ENCODE peak calls at places on chromosome 19, in seven cellular contexts. N is AG09319, G is dorsolateral prefrontal cortex, Y is GM12865, V is SK-N-SH, Z is cardiac muscle cell, Q is osteocyte. D is an unnamed sample.

GRCh38 chr19:54108496-54108895 is 5.8 kb downstream of the NDUFA3 start:
- DNase-seq in N (no peak), G (no peak), Y (peak), V (no peak), Z (no peak), Q (no peak), D (no peak)

GRCh38 chr19:13077233-13077632 is 25.4 kb downstream of the LYL1 start:
- DNase-seq in N (no peak), G (peak), Y (no peak), V (peak), Z (no peak), Q (no peak), D (no peak)

GRCh38 chr19:13058951-13059660 is 43.6 kb downstream of the LYL1 start:
- DNase-seq in N (no peak), G (no peak), Y (no peak), V (no peak), Z (no peak), Q (no peak), D (no peak)

GRCh38 chr19:49347835-49348234 is 12.6 kb downstream of the CD37 start:
- DNase-seq in N (peak), G (no peak), Y (peak), V (peak), Z (peak), Q (no peak), D (peak)

GRCh38 chr19:49119411-49120324 is at the start of gene PPFIA3:
- DNase-seq in N (no peak), G (no peak), Y (no peak), V (peak), Z (peak), Q (peak), D (peak)

GRCh38 chr19:542173-542866 is 1.5 kb upstream of the GZMM start:
- DNase-seq in N (no peak), G (no peak), Y (no peak), V (no peak), Z (no peak), Q (no peak), D (no peak)

GRCh38 chr19:32924200-32924599 is 47.6 kb downstream of the CEP89 start:
- DNase-seq in N (no peak), G (peak), Y (no peak), V (no peak), Z (peak), Q (no peak), D (no peak)

GRCh38 chr19:12628040-12629022 is 17.6 kb downstream of the ZNF791 start:
- DNase-seq in N (no peak), G (no peak), Y (peak), V (no peak), Z (no peak), Q (no peak), D (no peak)

GRCh38 chr19:35540356-35540927 is 5.0 kb upstream of the TMEM147 start:
- DNase-seq in N (no peak), G (no peak), Y (no peak), V (no peak), Z (no peak), Q (no peak), D (no peak)

GRCh38 chr19:33193864-33194362 is at the start of gene LRP3:
- DNase-seq in N (no peak), G (no peak), Y (no peak), V (peak), Z (peak), Q (no peak), D (no peak)

GRCh38 chr19:41218615-41219507 is at the start of gene AXL:
- DNase-seq in N (peak), G (no peak), Y (no peak), V (peak), Z (peak), Q (peak), D (no peak)

DNA sequence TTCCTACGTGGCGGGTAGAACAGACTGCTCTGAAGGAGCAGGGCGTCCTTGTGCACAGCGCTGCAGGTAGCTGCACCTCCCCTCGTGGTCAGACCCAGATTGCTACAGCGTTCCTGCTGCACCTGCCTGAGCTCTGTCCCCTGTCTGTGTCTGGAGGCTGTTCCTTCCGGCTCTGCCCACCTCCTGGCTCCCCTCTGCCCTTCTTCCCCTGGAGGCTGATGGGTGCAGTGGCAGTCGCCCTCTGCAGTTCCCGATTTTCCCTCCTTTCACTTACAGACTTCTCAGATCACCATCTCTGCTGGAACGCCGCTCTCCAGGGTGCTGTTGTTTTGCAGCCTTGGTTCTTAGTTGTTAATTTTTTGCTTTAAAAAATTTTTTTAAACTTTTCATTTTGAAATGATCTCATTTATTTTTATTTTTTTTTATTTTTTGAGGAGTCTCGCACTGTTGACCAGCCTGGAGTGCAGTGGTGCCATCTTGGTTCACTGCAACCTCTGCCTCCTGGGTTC is 53.6 kb downstream of the SMARCA4 start:
- DNase-seq in N (no peak), G (no peak), Y (no peak), V (peak), Z (no peak), Q (no peak), D (no peak)
- TF ChIP-seq CTCF in N (no peak), G (no peak), Y (no peak), V (no peak), Z (no peak), Q (no peak), D (no peak)

GRCh38 chr19:50516859-50517703 is 3.4 kb upstream of the ASPDH start:
- DNase-seq in N (no peak), G (no peak), Y (no peak), V (peak), Z (no peak), Q (no peak), D (no peak)

GRCh38 chr19:50517704-50518075 is 4.0 kb upstream of the ASPDH start:
- DNase-seq in N (no peak), G (no peak), Y (no peak), V (no peak), Z (no peak), Q (no peak), D (no peak)

GRCh38 chr19:50519006-50519575 is 5.4 kb upstream of the ASPDH start:
- DNase-seq in N (no peak), G (no peak), Y (no peak), V (no peak), Z (no peak), Q (no peak), D (no peak)

GRCh38 chr19:50516456-50516855 is 2.7 kb upstream of the ASPDH start:
- DNase-seq in N (no peak), G (no peak), Y (no peak), V (no peak), Z (no peak), Q (no peak), D (no peak)

GRCh38 chr19:50518091-50519005 is 4.6 kb upstream of the ASPDH start:
- DNase-seq in N (no peak), G (no peak), Y (no peak), V (no peak), Z (no peak), Q (no peak), D (no peak)
- TF ChIP-seq CTCF in N (no peak), G (no peak), Y (peak), V (peak), Z (no peak), Q (no peak), D (peak)

GRCh38 chr19:6101291-6101690 is 9.0 kb downstream of the RFX2 start:
- DNase-seq in N (no peak), G (no peak), Y (no peak), V (no peak), Z (no peak), Q (no peak), D (no peak)
- TF ChIP-seq CTCF in N (no peak), G (no peak), Y (no peak), V (no peak), Z (no peak), Q (no peak), D (no peak)

GRCh38 chr19:19214892-19215291 is 3.1 kb downstream of the NCAN start:
- DNase-seq in N (no peak), G (no peak), Y (no peak), V (no peak), Z (peak), Q (peak), D (no peak)
- TF ChIP-seq CTCF in N (no peak), G (no peak), Y (no peak), V (no peak), Z (no peak), Q (no peak), D (no peak)

GRCh38 chr19:34428549-34429285 is 536 bp downstream of the UBA2 start:
- DNase-seq in N (no peak), G (peak), Y (peak), V (peak), Z (peak), Q (no peak), D (peak)

GRCh38 chr19:34430738-34431625 is 2.8 kb downstream of the UBA2 start:
- DNase-seq in N (no peak), G (no peak), Y (peak), V (peak), Z (peak), Q (no peak), D (peak)

GRCh38 chr19:34429553-34429952 is 1.4 kb downstream of the UBA2 start:
- DNase-seq in N (no peak), G (no peak), Y (no peak), V (no peak), Z (no peak), Q (no peak), D (no peak)

GRCh38 chr19:34431681-34432402 is 3.7 kb downstream of the UBA2 start:
- DNase-seq in N (no peak), G (no peak), Y (no peak), V (no peak), Z (peak), Q (no peak), D (no peak)

DNA sequence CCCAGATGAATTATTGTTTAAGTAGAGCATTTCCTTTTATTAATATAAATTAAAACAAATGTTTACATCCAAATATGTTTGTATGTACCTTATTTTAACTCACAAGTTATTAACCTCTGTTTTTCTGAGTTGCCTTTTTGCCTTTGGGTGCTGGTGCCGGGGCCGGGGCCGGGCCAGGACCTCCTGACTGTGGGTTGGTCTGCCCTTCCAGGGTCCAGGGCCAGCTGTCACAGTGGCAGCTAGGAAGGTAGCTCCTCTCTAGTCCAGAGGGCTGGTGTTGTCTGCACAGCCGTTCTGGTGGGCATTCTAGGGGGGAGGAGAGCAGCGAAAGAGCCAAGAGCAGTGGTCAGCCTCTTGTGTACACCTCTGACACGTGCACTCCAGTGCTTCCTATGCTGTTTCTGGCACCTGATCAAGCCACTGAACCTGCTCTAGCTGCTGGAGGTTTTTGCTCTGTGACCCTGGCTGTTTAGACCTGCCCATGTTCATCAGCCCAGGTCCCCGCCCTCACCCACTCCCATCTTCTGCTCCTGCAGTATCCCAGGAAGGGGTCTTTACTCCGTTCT is 2.0 kb upstream of the UBA2 start:
- DNase-seq in N (no peak), G (no peak), Y (no peak), V (no peak), Z (no peak), Q (no peak), D (no peak)
- TF ChIP-seq CTCF in N (no peak), G (no peak), Y (no peak), V (no peak), Z (no peak), Q (no peak), D (no peak)

GRCh38 chr19:47157455-47158321 is 27.1 kb downstream of the SAE1 start:
- DNase-seq in N (no peak), G (no peak), Y (peak), V (no peak), Z (peak), Q (no peak), D (no peak)

GRCh38 chr19:47158367-47158791 is 27.7 kb downstream of the SAE1 start:
- DNase-seq in N (no peak), G (no peak), Y (no peak), V (no peak), Z (no peak), Q (no peak), D (no peak)

GRCh38 chr19:47155141-47155540 is 24.5 kb downstream of the SAE1 start:
- DNase-seq in N (no peak), G (no peak), Y (no peak), V (no peak), Z (peak), Q (no peak), D (no peak)

GRCh38 chr19:47158879-47159509 is 28.4 kb downstream of the SAE1 start:
- DNase-seq in N (no peak), G (no peak), Y (no peak), V (no peak), Z (peak), Q (no peak), D (no peak)

GRCh38 chr19:47156861-47157454 is 26.3 kb downstream of the SAE1 start:
- DNase-seq in N (no peak), G (no peak), Y (peak), V (no peak), Z (peak), Q (no peak), D (peak)
- TF ChIP-seq CTCF in N (no peak), G (no peak), Y (no peak), V (no peak), Z (no peak), Q (no peak), D (no peak)

DNA sequence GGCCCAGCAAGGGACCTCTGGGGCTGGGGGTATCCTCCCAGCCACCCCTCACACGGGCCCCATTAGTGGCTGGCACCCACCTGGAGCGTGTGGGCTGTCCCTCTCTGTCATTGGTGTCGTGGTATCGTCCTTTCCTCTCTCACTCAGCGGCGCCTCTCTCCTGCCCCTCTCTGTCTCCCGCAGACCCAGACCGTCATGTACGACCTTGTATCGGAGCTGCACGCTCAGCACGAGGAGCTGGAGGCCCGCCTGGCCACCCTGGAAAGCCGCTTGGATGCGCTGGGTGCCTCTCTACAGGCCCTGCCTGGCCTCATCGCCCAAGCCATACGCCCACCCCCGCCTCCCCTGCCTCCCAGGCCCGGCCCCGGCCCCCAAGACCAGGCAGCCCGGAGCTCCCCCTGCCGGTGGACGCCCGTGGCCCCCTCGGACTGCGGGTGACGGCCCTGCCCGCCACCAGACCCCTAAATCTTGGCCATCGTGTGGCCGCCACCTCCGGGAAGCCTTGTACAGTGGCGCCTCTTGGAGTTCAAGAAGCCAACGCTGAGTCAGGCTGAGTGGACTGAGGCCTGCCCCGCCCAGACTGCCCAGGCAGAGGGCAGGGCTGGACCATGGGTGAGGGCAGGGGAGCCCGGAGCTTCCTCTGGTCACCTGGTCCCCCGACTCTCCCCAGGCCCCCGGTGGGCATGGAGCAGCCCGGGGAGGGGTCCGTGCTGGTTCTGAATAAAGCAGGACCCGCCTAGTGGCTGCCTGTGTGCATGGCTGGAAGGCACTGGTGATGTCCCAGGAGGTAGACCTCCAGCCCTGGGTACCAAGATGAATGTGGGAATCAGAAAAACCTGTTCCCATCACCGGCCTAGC is 9.8 kb upstream of the ARRDC2 start:
- DNase-seq in N (no peak), G (no peak), Y (no peak), V (no peak), Z (no peak), Q (no peak), D (no peak)
- TF ChIP-seq CTCF in N (no peak), G (no peak), Y (peak), V (no peak), Z (no peak), Q (peak), D (peak)

GRCh38 chr19:44643605-44644390 is at the start of gene PVR:
- DNase-seq in N (no peak), G (peak), Y (peak), V (peak), Z (peak), Q (peak), D (peak)
- TF ChIP-seq CTCF in N (no peak), G (peak), Y (no peak), V (no peak), Z (no peak), Q (no peak), D (no peak)

GRCh38 chr19:39916236-39916635 is 18.2 kb downstream of the FCGBP start:
- DNase-seq in N (no peak), G (no peak), Y (no peak), V (no peak), Z (no peak), Q (peak), D (no peak)
- TF ChIP-seq CTCF in N (no peak), G (no peak), Y (no peak), V (no peak), Z (no peak), Q (no peak), D (no peak)

DNA sequence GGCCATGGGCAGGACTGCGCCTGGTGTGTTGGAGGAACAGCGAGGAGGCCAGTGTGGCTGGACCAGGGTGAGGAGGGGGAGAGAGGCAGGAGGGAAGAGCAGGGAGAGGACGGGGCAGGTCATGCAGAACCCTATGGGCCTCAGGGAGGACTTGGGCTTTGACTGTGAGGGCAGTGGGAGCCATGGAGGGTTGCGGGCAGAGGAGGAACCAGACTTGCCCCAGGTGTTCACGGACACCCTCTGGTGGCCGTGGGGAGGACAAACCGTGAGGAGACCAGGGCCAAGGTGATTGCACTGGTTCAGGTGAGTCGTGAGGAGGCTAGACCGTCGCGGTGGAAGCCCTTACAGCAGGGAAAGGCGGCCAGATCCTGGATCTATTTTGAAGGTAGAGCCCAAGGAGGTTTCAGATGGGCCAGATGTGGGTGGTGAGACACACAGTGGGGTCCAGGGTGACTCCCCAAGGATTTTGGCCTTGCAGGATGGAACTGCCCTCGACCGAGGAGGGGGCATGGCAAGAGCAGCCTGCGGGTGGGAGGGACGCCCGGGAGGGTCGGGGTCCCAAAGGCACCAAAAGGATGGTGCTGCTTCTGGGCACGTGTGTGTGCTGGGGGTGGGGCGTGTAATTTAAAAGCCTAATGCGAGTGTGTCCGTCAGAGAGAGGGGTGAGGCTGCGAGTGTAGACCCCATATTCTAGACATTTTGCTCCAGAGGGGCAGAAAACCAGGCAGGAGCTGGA is 2.7 kb upstream of the REXO1 start:
- DNase-seq in N (no peak), G (no peak), Y (no peak), V (no peak), Z (no peak), Q (no peak), D (no peak)
- TF ChIP-seq CTCF in N (no peak), G (no peak), Y (peak), V (peak), Z (no peak), Q (no peak), D (peak)